ENCODE peak calls at places on chromosomes 6 and 20, in ten cellular contexts. B is tibial nerve; V is A549; X is H9; C is stomach; E is left ventricle myocardium inferior; M is mucosa of descending colon; R is trophoblast cell; F is colonic mucosa; K is naive thymus-derived CD4-positive, alpha-beta T cell. J is an unnamed sample. For H3K9me3, the result is how much of the 10 kb centered on the place peaks cover.

GRCh38 chr6:74579794-74580193 is 626.1 kb downstream of the COL12A1 start:
- DNase-seq in B (no peak), V (no peak), X (no peak), C (no peak), E (no peak), M (no peak), R (no peak), F (no peak), K (no peak), J (no peak)

GRCh38 chr20:9626357-9626756 is 112.0 kb downstream of the LAMP5 start:
- DNase-seq in B (no peak), V (no peak), X (no peak), C (no peak), E (no peak), M (no peak), R (no peak), F (no peak), K (no peak), J (no peak)

GRCh38 chr20:33096921-33097320 is 17.5 kb downstream of the BPIFB4 start:
- DNase-seq in B (no peak), V (no peak), X (no peak), C (no peak), E (no peak), M (no peak), R (no peak), F (no peak), K (no peak), J (no peak)

GRCh38 chr20:50366270-50367103 is 143.7 kb upstream of the PTPN1 start:
- DNase-seq in B (no peak), V (no peak), X (no peak), C (peak), E (no peak), M (peak), R (peak), F (peak), K (peak), J (peak)

GRCh38 chr20:47681977-47682812 is 103.1 kb downstream of the SULF2 start:
- DNase-seq in B (no peak), V (no peak), X (no peak), C (no peak), E (peak), M (no peak), R (peak), F (no peak), K (no peak), J (peak)

GRCh38 chr20:35899064-35899463 is 55.2 kb downstream of the SCAND1 start:
- DNase-seq in B (no peak), V (no peak), X (no peak), C (no peak), E (no peak), M (no peak), R (no peak), F (no peak), K (no peak), J (no peak)

GRCh38 chr20:37729909-37730308 is 36.1 kb downstream of the CTNNBL1 start:
- DNase-seq in B (no peak), V (no peak), X (no peak), C (no peak), E (no peak), M (no peak), R (no peak), F (no peak), K (no peak), J (no peak)

GRCh38 chr20:18722381-18722780 is 91.2 kb upstream of the SCP2D1 start:
- DNase-seq in B (no peak), V (no peak), X (no peak), C (no peak), E (no peak), M (no peak), R (no peak), F (no peak), K (no peak), J (no peak)

GRCh38 chr6:43093361-43094289 is 17.5 kb downstream of the PTK7 start:
- DNase-seq in B (no peak), V (no peak), X (peak), C (peak), E (no peak), M (no peak), R (peak), F (peak), K (no peak), J (peak)

GRCh38 chr20:51888186-51888790 is 86.0 kb upstream of the SALL4 start:
- DNase-seq in B (no peak), V (no peak), X (no peak), C (no peak), E (no peak), M (no peak), R (no peak), F (no peak), K (no peak), J (no peak)

GRCh38 chr6:85923013-85923430 is 280.3 kb upstream of the SYNCRIP start:
- DNase-seq in B (no peak), V (peak), X (peak), C (no peak), E (no peak), M (no peak), R (peak), F (peak), K (no peak), J (peak)

GRCh38 chr6:70706491-70707123 is 38.9 kb downstream of the SMAP1 start:
- DNase-seq in B (no peak), V (peak), X (no peak), C (no peak), E (no peak), M (no peak), R (peak), F (no peak), K (peak), J (no peak)

GRCh38 chr6:52423971-52424381 is 3.8 kb downstream of the EFHC1 start:
- DNase-seq in B (no peak), V (no peak), X (peak), C (no peak), E (no peak), M (no peak), R (peak), F (no peak), K (no peak), J (no peak)

GRCh38 chr6:138240476-138241245 is 22.4 kb upstream of the PBOV1 start:
- DNase-seq in B (no peak), V (no peak), X (no peak), C (no peak), E (no peak), M (no peak), R (no peak), F (no peak), K (no peak), J (no peak)

GRCh38 chr6:85092224-85092623 is 327.8 kb upstream of the TBX18 start:
- DNase-seq in B (no peak), V (no peak), X (no peak), C (no peak), E (no peak), M (no peak), R (no peak), F (no peak), K (no peak), J (no peak)

GRCh38 chr20:21712443-21713059 is 7.1 kb downstream of the PAX1 start:
- DNase-seq in B (no peak), V (no peak), X (no peak), C (no peak), E (no peak), M (no peak), R (no peak), F (no peak), K (no peak), J (no peak)

GRCh38 chr6:45654673-45655072 is 276.9 kb upstream of the SUPT3H start:
- DNase-seq in B (no peak), V (no peak), X (no peak), C (no peak), E (no peak), M (no peak), R (no peak), F (no peak), K (no peak), J (no peak)

GRCh38 chr20:4256886-4257285 is 241.5 kb upstream of the RNF24 start:
- DNase-seq in B (no peak), V (no peak), X (no peak), C (no peak), E (no peak), M (no peak), R (no peak), F (no peak), K (no peak), J (no peak)

GRCh38 chr20:32457476-32457986 is 99.4 kb downstream of the ASXL1 start:
- DNase-seq in B (no peak), V (peak), X (peak), C (peak), E (peak), M (peak), R (no peak), F (no peak), K (no peak), J (peak)

GRCh38 chr6:42375007-42375635 is 76.6 kb downstream of the TRERF1 start:
- DNase-seq in B (no peak), V (no peak), X (no peak), C (no peak), E (no peak), M (no peak), R (no peak), F (no peak), K (no peak), J (peak)

GRCh38 chr20:64766-65322 is 22.6 kb upstream of the DEFB125 start:
- DNase-seq in B (no peak), V (no peak), X (no peak), C (no peak), E (no peak), M (no peak), R (no peak), F (no peak), K (no peak), J (no peak)
- H3K9me3 ChIP-seq in B (under half), V (under half), X (half or more), C (under half), E (under half), M (under half), R (under half), F (under half), K (under half), J (under half)

GRCh38 chr20:61086031-61086430 is 166.0 kb upstream of the CDH4 start:
- DNase-seq in B (no peak), V (no peak), X (no peak), C (no peak), E (no peak), M (no peak), R (no peak), F (no peak), K (no peak), J (no peak)
- H3K9me3 ChIP-seq in B (under half), V (under half), X (under half), C (under half), E (under half), M (under half), R (under half), F (under half), K (under half), J (under half)

DNA sequence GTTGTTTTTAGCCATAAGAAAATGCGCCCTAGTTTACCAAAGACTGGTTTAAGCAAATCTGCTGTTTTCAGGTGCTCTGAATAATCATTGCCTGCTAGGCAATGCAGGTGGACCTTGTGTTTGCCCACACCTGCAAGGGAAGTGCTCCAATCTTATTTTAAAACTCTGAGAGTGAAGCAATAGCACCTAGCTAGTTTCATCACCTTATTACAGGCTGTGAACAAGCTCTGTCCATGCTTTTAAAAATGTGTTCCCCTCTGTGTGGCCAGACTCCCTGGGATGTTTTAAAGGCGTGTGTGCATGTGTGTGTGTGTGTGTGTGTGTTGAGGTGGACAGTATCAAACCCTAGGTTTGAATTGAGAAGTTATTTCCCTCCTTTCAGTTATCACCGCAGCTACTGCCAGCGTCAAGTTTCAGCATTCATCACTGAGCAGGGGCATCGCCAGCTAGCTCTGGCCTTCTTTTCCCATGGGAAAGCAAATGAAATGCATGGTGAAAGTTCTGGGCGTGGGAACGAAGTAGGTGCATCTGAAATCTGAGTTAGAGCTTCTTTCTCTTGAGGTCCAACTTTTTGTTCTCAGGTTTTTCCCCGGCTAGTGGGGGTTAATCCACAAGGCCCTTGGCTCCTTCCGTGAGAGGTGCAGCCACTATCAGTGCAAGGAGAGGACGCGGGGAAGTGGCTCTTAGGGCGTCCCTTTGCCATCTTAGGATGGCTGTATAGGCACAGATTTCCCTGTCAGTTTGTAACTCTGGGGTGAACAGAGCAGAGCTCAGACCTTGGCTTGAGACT is 30.8 kb downstream of the DUSP22 start:
- DNase-seq in B (no peak), V (no peak), X (no peak), C (no peak), E (no peak), M (no peak), R (no peak), F (no peak), K (no peak), J (no peak)
- H3K9me3 ChIP-seq in B (under half), V (under half), X (half or more), C (under half), E (under half), M (under half), R (half or more), F (under half), K (under half), J (under half)

GRCh38 chr20:59662161-59662560 is 57.8 kb downstream of the PHACTR3 start:
- DNase-seq in B (no peak), V (no peak), X (no peak), C (no peak), E (no peak), M (no peak), R (no peak), F (peak), K (no peak), J (no peak)

GRCh38 chr20:59664389-59665055 is 60.2 kb downstream of the PHACTR3 start:
- DNase-seq in B (no peak), V (no peak), X (no peak), C (no peak), E (no peak), M (no peak), R (no peak), F (no peak), K (no peak), J (no peak)

GRCh38 chr20:59661621-59662020 is 57.3 kb downstream of the PHACTR3 start:
- DNase-seq in B (no peak), V (no peak), X (no peak), C (peak), E (no peak), M (no peak), R (no peak), F (no peak), K (no peak), J (no peak)

GRCh38 chr20:59663513-59663890 is 59.2 kb downstream of the PHACTR3 start:
- DNase-seq in B (no peak), V (no peak), X (no peak), C (no peak), E (no peak), M (no peak), R (no peak), F (no peak), K (no peak), J (no peak)

GRCh38 chr20:59662856-59663512 is 58.6 kb downstream of the PHACTR3 start:
- DNase-seq in B (no peak), V (no peak), X (no peak), C (peak), E (no peak), M (no peak), R (no peak), F (peak), K (no peak), J (no peak)
- H3K9me3 ChIP-seq in B (under half), V (under half), X (under half), C (under half), E (under half), M (under half), R (half or more), F (under half), K (under half), J (under half)

DNA sequence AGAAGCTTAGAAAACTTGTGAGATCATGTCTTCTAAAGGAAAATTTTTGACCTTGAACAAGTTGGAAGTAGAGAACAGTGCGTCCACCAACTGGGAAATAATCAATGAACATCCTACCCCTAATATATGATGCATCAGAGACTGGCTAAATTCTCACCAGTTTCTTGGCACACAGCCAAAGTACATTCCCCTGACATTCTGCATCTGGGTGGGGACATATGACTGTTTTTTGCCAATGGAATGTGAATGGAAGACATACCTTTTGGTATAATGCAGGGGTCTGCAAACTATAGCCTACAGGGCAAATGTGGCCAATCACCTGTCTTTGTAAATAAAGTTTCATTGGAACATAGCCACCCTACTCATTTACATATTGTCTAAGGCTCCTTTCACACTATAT is 84.7 kb downstream of the HAO1 start:
- DNase-seq in B (no peak), V (no peak), X (no peak), C (no peak), E (no peak), M (no peak), R (no peak), F (no peak), K (no peak), J (no peak)
- H3K9me3 ChIP-seq in B (under half), V (under half), X (under half), C (under half), E (under half), M (under half), R (under half), F (under half), K (under half), J (under half)

GRCh38 chr6:22521035-22521434 is 48.3 kb upstream of the HDGFL1 start:
- DNase-seq in B (no peak), V (no peak), X (no peak), C (no peak), E (no peak), M (no peak), R (no peak), F (no peak), K (no peak), J (no peak)
- H3K9me3 ChIP-seq in B (under half), V (under half), X (under half), C (under half), E (under half), M (under half), R (under half), F (under half), K (under half), J (under half)

GRCh38 chr6:107936162-107936909 is 21.7 kb downstream of the SEC63 start:
- DNase-seq in B (no peak), V (no peak), X (no peak), C (no peak), E (no peak), M (no peak), R (no peak), F (no peak), K (no peak), J (no peak)

GRCh38 chr6:107932580-107932979 is 25.4 kb downstream of the SEC63 start:
- DNase-seq in B (no peak), V (no peak), X (no peak), C (no peak), E (no peak), M (no peak), R (no peak), F (no peak), K (no peak), J (no peak)

GRCh38 chr6:107928984-107929383 is 29.0 kb downstream of the SEC63 start:
- DNase-seq in B (no peak), V (no peak), X (no peak), C (no peak), E (no peak), M (no peak), R (no peak), F (no peak), K (no peak), J (no peak)

GRCh38 chr6:107931894-107932293 is 26.1 kb downstream of the SEC63 start:
- DNase-seq in B (no peak), V (no peak), X (no peak), C (no peak), E (no peak), M (no peak), R (no peak), F (no peak), K (no peak), J (no peak)
- H3K9me3 ChIP-seq in B (under half), V (under half), X (under half), C (under half), E (under half), M (under half), R (under half), F (under half), K (under half), J (under half)

GRCh38 chr20:25165128-25165527 is 30.4 kb upstream of the ENTPD6 start:
- DNase-seq in B (no peak), V (no peak), X (no peak), C (no peak), E (no peak), M (no peak), R (no peak), F (no peak), K (no peak), J (no peak)
- H3K9me3 ChIP-seq in B (under half), V (under half), X (under half), C (under half), E (under half), M (under half), R (under half), F (under half), K (under half), J (under half)

J was measured in adrenal gland.